ENCODE peak calls at places on chromosomes 5 and 9, in eight cellular contexts. V is ovary; N is GM23338; G is Panc1; Q is GM23248; C is aorta; Y is CD4-positive, alpha-beta memory T cell; S is MM.1S. F is an unnamed sample.

GRCh38 chr9:136762915-136763648 is 1.2 kb downstream of the LCN15 start:
- DNase-seq in S (no peak), C (peak; percentile 43), Q (peak; percentile 40), V (peak; percentile 59), N (peak; percentile 96), G (no peak), Y (no peak), F (peak; percentile 99)

GRCh38 chr9:86756576-86757381 is 190.5 kb downstream of the GAS1 start:
- DNase-seq in Q (peak; percentile 73), C (no peak), G (no peak), N (no peak), V (no peak), S (no peak), Y (no peak), F (no peak)

GRCh38 chr5:150146235-150146634 is 9.4 kb downstream of the PDGFRB start:
- DNase-seq in C (no peak), Q (no peak), V (no peak), Y (no peak), N (no peak), G (no peak), S (no peak), F (no peak)

GRCh38 chr5:166582416-166582815 is 1709.0 kb upstream of the WWC1 start:
- DNase-seq in V (no peak), C (no peak), G (no peak), S (no peak), Y (no peak), N (no peak), Q (no peak), F (no peak)

GRCh38 chr9:120909904-120910303 is 16.7 kb downstream of the TRAF1 start:
- DNase-seq in G (no peak), S (no peak), V (no peak), C (no peak), N (no peak), Q (no peak), Y (no peak), F (no peak)

GRCh38 chr5:10453564-10453963 is 11.9 kb downstream of the ROPN1L start:
- DNase-seq in Q (peak; percentile 57), N (no peak), G (no peak), S (no peak), C (no peak), V (no peak), Y (no peak), F (peak; percentile 10)

GRCh38 chr9:33637881-33638280 is 113.8 kb downstream of the ANKRD18B start:
- DNase-seq in Y (no peak), N (peak; percentile 13), Q (no peak), C (no peak), G (no peak), S (peak; percentile 3), V (no peak), F (peak; percentile 47)

GRCh38 chr9:6271508-6272228 is 56.1 kb downstream of the IL33 start:
- DNase-seq in Q (no peak), S (no peak), G (no peak), Y (no peak), V (no peak), C (no peak), N (no peak), F (no peak)

GRCh38 chr5:54889826-54890225 is 95.6 kb downstream of the ESM1 start:
- DNase-seq in Y (no peak), N (no peak), Q (peak; percentile 85), V (no peak), C (no peak), G (no peak), S (no peak), F (no peak)

GRCh38 chr5:137320056-137321045 is 178.8 kb downstream of the SPOCK1 start:
- DNase-seq in G (no peak), S (peak; percentile 37), C (no peak), Y (peak; percentile 4), Q (peak; percentile 69), N (peak; percentile 80), V (no peak), F (peak; percentile 72)

GRCh38 chr9:127426756-127427155 is 2.6 kb downstream of the ZNF79 start:
- DNase-seq in V (no peak), Y (no peak), Q (no peak), C (no peak), G (no peak), N (no peak), S (no peak), F (no peak)

GRCh38 chr5:103450333-103451061 is 112.1 kb downstream of the NUDT12 start:
- DNase-seq in N (no peak), G (no peak), S (no peak), C (no peak), Q (peak; percentile 81), Y (no peak), V (no peak), F (no peak)
- H3K4me3 ChIP-seq in N (no peak overlapping the region), G (no peak overlapping the region), S (no peak overlapping the region), C (no peak overlapping the region), Q (no peak overlapping the region), Y (no peak overlapping the region), V (no peak overlapping the region), F (no peak overlapping the region)

GRCh38 chr9:134930404-134930803 is 12.7 kb upstream of the FCN1 start:
- DNase-seq in Y (no peak), Q (no peak), G (no peak), C (no peak), V (no peak), S (no peak), N (no peak), F (peak; percentile 60)
- H3K27me3 ChIP-seq in Y (no peaks in the 10 kb centered on the region), Q (peaks cover 22% of the 10 kb centered on the region), G (no peaks in the 10 kb centered on the region), C (no peaks in the 10 kb centered on the region), V (no peaks in the 10 kb centered on the region), S (peaks cover 81% of the 10 kb centered on the region), N (no peaks in the 10 kb centered on the region), F (no peaks in the 10 kb centered on the region)

DNA sequence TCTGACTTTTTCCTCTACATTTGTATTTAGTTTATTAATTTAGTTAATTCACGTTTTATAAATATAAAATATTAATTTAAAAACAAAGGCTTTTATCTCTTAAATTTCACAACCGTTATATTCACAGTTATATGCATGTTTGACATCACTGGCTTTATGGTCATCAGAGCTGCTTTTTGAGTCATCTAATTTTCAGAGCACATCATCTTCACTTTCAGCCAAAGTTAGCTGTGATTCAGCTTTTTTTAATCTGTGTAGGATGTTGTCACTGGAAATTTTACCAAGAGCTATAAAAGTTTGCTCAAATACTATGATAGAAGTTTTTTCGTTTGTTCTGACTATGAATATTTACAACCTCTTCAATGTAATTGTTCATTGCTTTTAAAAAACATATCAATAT is 12.4 kb downstream of the CDC37L1 start:
- DNase-seq in Y (no peak), C (no peak), G (no peak), Q (peak; percentile 95), V (no peak), S (no peak), N (no peak), F (no peak)
- H3K36me3 ChIP-seq in Y (peaks cover 8% of the 10 kb centered on the region), C (peaks cover 2% of the 10 kb centered on the region), G (no peaks in the 10 kb centered on the region), Q (peaks cover 19% of the 10 kb centered on the region), V (no peaks in the 10 kb centered on the region), S (no peaks in the 10 kb centered on the region), N (peaks cover 4% of the 10 kb centered on the region), F (no peaks in the 10 kb centered on the region)

DNA sequence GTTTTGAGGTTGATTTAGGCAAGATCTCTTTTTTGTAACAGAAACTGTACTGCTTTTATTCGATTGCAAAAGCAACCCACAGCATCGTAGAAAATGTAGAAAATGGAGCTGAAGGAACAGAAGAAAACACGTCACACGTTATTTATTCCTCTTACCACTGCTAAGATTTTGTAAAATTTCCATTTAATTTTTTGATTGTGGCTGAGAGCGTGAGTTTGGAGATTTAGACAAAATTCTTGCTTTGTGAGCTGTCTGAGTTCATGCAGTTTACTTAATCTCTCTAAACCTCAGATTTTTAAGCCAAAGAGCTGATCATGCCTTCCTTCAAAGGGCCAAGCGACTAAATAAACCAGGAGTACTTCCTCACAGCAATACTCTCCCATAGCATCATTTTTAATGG is 24.8 kb downstream of the DPYSL3 start:
- DNase-seq in S (no peak), C (no peak), Y (no peak), V (no peak), G (no peak), Q (peak; percentile 84), N (no peak), F (no peak)
- H3K4me3 ChIP-seq in S (no peak overlapping the region), C (no peak overlapping the region), Y (no peak overlapping the region), V (no peak overlapping the region), G (no peak overlapping the region), Q (peak overlapping the region; percentile 41), N (no peak overlapping the region), F (no peak overlapping the region)

DNA sequence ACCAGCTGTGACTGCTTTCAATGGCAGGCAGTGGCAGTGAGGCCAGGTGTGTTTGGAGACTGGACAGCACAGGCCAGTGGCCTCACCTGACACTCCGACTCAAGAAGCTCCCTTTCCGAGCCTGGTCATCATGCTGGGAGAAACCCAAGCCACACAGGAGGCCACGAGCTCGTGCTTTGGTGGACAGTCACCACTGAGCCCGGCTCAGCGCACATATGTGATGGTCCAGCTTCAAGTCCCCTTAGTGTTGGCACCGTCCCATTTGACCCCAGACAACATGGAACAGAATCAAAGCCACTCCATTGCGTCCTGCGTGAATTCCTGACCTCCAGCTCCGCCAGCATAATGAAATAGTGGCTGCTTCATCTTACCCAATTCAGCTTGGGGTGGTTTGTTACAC is 64.0 kb upstream of the PPP1R26 start:
- DNase-seq in C (no peak), G (no peak), S (no peak), Q (no peak), V (no peak), Y (no peak), N (no peak), F (peak; percentile 10)
- H3K27me3 ChIP-seq in C (no peaks in the 10 kb centered on the region), G (no peaks in the 10 kb centered on the region), S (peaks cover 81% of the 10 kb centered on the region), Q (no peaks in the 10 kb centered on the region), V (no peaks in the 10 kb centered on the region), Y (no peaks in the 10 kb centered on the region), N (no peaks in the 10 kb centered on the region), F (no peaks in the 10 kb centered on the region)

DNA sequence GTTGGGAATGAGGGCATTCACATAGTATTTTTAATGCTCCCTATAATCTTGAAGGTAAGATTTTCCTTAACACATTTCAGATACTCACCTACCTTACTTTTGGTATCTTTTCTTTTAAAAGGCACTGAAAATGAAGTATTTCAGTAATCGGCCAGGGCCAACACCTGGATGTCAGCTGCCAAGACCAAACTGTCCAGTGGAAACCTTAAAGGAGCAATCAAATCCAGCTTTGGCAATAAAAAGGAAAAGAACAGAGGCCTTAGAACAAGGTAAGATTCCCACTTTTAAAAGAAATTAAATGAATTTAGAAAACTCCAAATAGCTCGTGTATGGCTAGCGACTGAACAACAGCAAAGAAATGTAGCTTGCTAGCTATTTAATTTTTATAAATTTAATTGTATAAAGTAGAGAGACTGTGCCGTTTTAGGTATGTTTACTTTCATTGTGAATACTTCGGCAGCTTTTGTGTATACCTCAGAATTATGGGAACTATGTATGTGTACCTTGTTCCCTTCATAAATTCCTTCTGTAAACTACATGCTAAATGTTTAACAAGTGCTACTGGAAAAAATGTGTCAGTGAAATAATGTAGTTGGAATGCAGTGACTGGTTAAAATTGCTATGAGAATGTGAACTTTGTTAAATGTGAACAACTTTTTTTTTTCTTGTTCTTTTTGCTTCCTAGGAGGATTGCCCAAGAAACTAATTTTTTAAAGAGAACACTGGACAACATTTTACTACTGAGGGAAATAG is 41.9 kb downstream of the CDK7 start:
- DNase-seq in V (no peak), Y (no peak), G (no peak), C (no peak), N (no peak), S (no peak), Q (peak; percentile 84), F (no peak)
- H3K36me3 ChIP-seq in V (no peaks in the 10 kb centered on the region), Y (peaks cover 11% of the 10 kb centered on the region), G (peaks cover 30% of the 10 kb centered on the region), C (no peaks in the 10 kb centered on the region), N (peaks cover 19% of the 10 kb centered on the region), S (no peaks in the 10 kb centered on the region), Q (peaks cover 31% of the 10 kb centered on the region), F (peaks cover 7% of the 10 kb centered on the region)

GRCh38 chr9:110919055-110919445 is 119.2 kb downstream of the LPAR1 start:
- DNase-seq in V (no peak), Y (no peak), S (no peak), N (no peak), G (no peak), Q (peak; percentile 27), C (no peak), F (no peak)
- H3K4me3 ChIP-seq in V (no peak overlapping the region), Y (no peak overlapping the region), S (no peak overlapping the region), N (no peak overlapping the region), G (no peak overlapping the region), Q (peak overlapping the region; percentile 9), C (no peak overlapping the region), F (no peak overlapping the region)

GRCh38 chr5:143400541-143401252 is 2.8 kb downstream of the NR3C1 start:
- DNase-seq in S (peak; percentile 70), Q (peak; percentile 69), N (no peak), G (no peak), C (no peak), V (no peak), Y (no peak), F (peak; percentile 23)
- H3K27me3 ChIP-seq in S (no peaks in the 10 kb centered on the region), Q (no peaks in the 10 kb centered on the region), N (peaks cover 51% of the 10 kb centered on the region), G (no peaks in the 10 kb centered on the region), C (no peaks in the 10 kb centered on the region), V (no peaks in the 10 kb centered on the region), Y (no peaks in the 10 kb centered on the region), F (peaks cover 24% of the 10 kb centered on the region)